ENCODE peak calls at places on chromosome 11, in six cellular contexts. One of them, this sample, is unnamed.

GRCh38 chr11:6604081-6604626 is 580 bp downstream of the ILK start:
- DNase-seq in K562: peak
- DNase-seq in NB4: peak
- DNase-seq in HepG2: peak
- DNase-seq in endothelial cell of umbilical vein: peak
- DNase-seq in A549: peak
- DNase-seq in this sample: no peak

GRCh38 chr11:60889869-60890311 is 16.5 kb downstream of the PRPF19 start:
- DNase-seq in A549: no peak
- DNase-seq in K562: no peak
- DNase-seq in NB4: no peak
- DNase-seq in HepG2: no peak
- DNase-seq in endothelial cell of umbilical vein: no peak
- DNase-seq in this sample: no peak

GRCh38 chr11:121929581-121929980 is 186.4 kb downstream of the BLID start:
- DNase-seq in NB4: no peak
- DNase-seq in endothelial cell of umbilical vein: peak
- DNase-seq in K562: no peak
- DNase-seq in A549: no peak
- DNase-seq in HepG2: peak
- DNase-seq in this sample: no peak

GRCh38 chr11:45906096-45906682 is 882 bp downstream of the FREY1 start:
- DNase-seq in endothelial cell of umbilical vein: no peak
- DNase-seq in K562: peak
- DNase-seq in A549: no peak
- DNase-seq in NB4: no peak
- DNase-seq in HepG2: no peak
- DNase-seq in this sample: no peak

GRCh38 chr11:16086229-16086628 is 270.1 kb downstream of the SOX6 start:
- DNase-seq in K562: no peak
- DNase-seq in NB4: no peak
- DNase-seq in endothelial cell of umbilical vein: no peak
- DNase-seq in HepG2: no peak
- DNase-seq in A549: no peak
- DNase-seq in this sample: no peak

GRCh38 chr11:62001450-62002178 is 34.2 kb upstream of the FTH1 start:
- DNase-seq in K562: peak
- DNase-seq in HepG2: peak
- DNase-seq in NB4: peak
- DNase-seq in endothelial cell of umbilical vein: no peak
- DNase-seq in A549: no peak
- DNase-seq in this sample: no peak

GRCh38 chr11:2157294-2158040 is 3.5 kb downstream of the INS start:
- DNase-seq in NB4: no peak
- DNase-seq in K562: no peak
- DNase-seq in endothelial cell of umbilical vein: no peak
- DNase-seq in HepG2: no peak
- DNase-seq in A549: no peak
- DNase-seq in this sample: no peak

GRCh38 chr11:28098257-28098656 is 9.7 kb downstream of the KIF18A start:
- DNase-seq in K562: no peak
- DNase-seq in NB4: no peak
- DNase-seq in HepG2: no peak
- DNase-seq in endothelial cell of umbilical vein: no peak
- DNase-seq in A549: no peak
- DNase-seq in this sample: no peak

GRCh38 chr11:122850076-122850631 is 11.9 kb downstream of the CRTAM start:
- DNase-seq in K562: no peak
- DNase-seq in endothelial cell of umbilical vein: no peak
- DNase-seq in A549: no peak
- DNase-seq in HepG2: no peak
- DNase-seq in NB4: peak
- DNase-seq in this sample: no peak

GRCh38 chr11:11813288-11813962 is 28.3 kb upstream of the USP47 start:
- DNase-seq in A549: peak
- DNase-seq in endothelial cell of umbilical vein: peak
- DNase-seq in K562: peak
- DNase-seq in HepG2: peak
- DNase-seq in NB4: peak
- DNase-seq in this sample: no peak

GRCh38 chr11:68200639-68201038 is 12.5 kb downstream of the KMT5B start:
- DNase-seq in HepG2: no peak
- DNase-seq in endothelial cell of umbilical vein: no peak
- DNase-seq in K562: no peak
- DNase-seq in NB4: no peak
- DNase-seq in A549: no peak
- DNase-seq in this sample: no peak

GRCh38 chr11:7672960-7673723 is at the start of gene CYB5R2:
- DNase-seq in A549: peak
- DNase-seq in endothelial cell of umbilical vein: peak
- DNase-seq in HepG2: no peak
- DNase-seq in NB4: no peak
- DNase-seq in K562: peak
- DNase-seq in this sample: no peak

GRCh38 chr11:118639899-118640298 is 32.5 kb downstream of the PHLDB1 start:
- DNase-seq in K562: no peak
- DNase-seq in endothelial cell of umbilical vein: no peak
- DNase-seq in A549: no peak
- DNase-seq in NB4: no peak
- DNase-seq in HepG2: no peak
- DNase-seq in this sample: no peak

GRCh38 chr11:118643995-118644345 is 35.5 kb downstream of the TREH start:
- DNase-seq in endothelial cell of umbilical vein: no peak
- DNase-seq in NB4: no peak
- DNase-seq in A549: no peak
- DNase-seq in HepG2: no peak
- DNase-seq in K562: no peak
- DNase-seq in this sample: no peak

GRCh38 chr11:118640332-118641154 is 33.1 kb downstream of the PHLDB1 start:
- DNase-seq in K562: no peak
- DNase-seq in HepG2: no peak
- DNase-seq in endothelial cell of umbilical vein: no peak
- DNase-seq in A549: no peak
- DNase-seq in NB4: no peak
- DNase-seq in this sample: no peak

GRCh38 chr11:118643142-118643994 is 36.0 kb downstream of the PHLDB1 start:
- DNase-seq in K562: peak
- DNase-seq in HepG2: no peak
- DNase-seq in A549: no peak
- DNase-seq in endothelial cell of umbilical vein: no peak
- DNase-seq in NB4: no peak
- DNase-seq in this sample: no peak

GRCh38 chr11:118641463-118642019 is 34.1 kb downstream of the PHLDB1 start:
- DNase-seq in K562: no peak
- DNase-seq in NB4: no peak
- DNase-seq in HepG2: no peak
- DNase-seq in A549: no peak
- DNase-seq in endothelial cell of umbilical vein: no peak
- DNase-seq in this sample: no peak
- TF ChIP-seq MYC in K562: no peak
- TF ChIP-seq MYC in NB4: no peak
- TF ChIP-seq MYC in HepG2: no peak
- TF ChIP-seq MYC in A549: no peak
- TF ChIP-seq MYC in endothelial cell of umbilical vein: no peak
- TF ChIP-seq MYC in this sample: no peak

DNA sequence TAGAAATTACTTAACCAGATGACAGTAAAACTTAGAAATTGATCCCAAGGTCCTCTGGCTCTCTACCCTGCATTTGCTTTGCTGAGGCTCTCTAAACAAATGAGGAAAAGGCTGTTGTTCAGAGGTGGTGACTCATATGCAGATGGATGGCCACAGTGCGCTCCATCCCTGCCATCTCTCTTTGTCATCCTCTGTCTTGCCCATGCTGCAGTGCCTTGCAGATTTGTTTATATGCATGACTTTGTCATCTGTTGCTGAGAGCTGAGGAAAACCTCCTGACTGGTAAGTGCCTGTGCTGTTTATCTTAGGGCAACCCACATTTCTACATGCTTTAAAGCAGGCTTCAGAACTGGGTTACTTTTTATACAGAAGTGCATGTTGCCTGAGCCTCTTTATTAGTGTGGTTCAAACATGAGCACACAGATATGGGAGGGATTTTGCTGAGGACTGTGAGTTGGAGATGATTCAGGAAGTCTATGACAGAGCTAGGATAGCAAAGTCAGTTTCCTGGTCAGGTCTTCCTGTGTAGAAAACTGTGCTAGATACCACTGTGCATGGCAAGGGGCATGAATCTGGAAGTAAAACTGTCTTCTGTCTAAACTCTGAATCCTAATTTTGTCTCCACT is 57.4 kb downstream of the JAM3 start:
- DNase-seq in A549: no peak
- DNase-seq in endothelial cell of umbilical vein: peak
- DNase-seq in HepG2: no peak
- DNase-seq in K562: no peak
- DNase-seq in NB4: no peak
- DNase-seq in this sample: no peak
- TF ChIP-seq MYC in A549: no peak
- TF ChIP-seq MYC in endothelial cell of umbilical vein: no peak
- TF ChIP-seq MYC in HepG2: no peak
- TF ChIP-seq MYC in K562: no peak
- TF ChIP-seq MYC in NB4: no peak
- TF ChIP-seq MYC in this sample: no peak

GRCh38 chr11:108853151-108853550 is 188.3 kb downstream of the DDX10 start:
- DNase-seq in HepG2: no peak
- DNase-seq in endothelial cell of umbilical vein: no peak
- DNase-seq in K562: no peak
- DNase-seq in A549: no peak
- DNase-seq in NB4: no peak
- DNase-seq in this sample: no peak

GRCh38 chr11:108852701-108853100 is 187.8 kb downstream of the DDX10 start:
- DNase-seq in NB4: no peak
- DNase-seq in A549: no peak
- DNase-seq in endothelial cell of umbilical vein: no peak
- DNase-seq in HepG2: no peak
- DNase-seq in K562: no peak
- DNase-seq in this sample: no peak

GRCh38 chr11:108851781-108852180 is 186.9 kb downstream of the DDX10 start:
- DNase-seq in K562: no peak
- DNase-seq in endothelial cell of umbilical vein: no peak
- DNase-seq in NB4: no peak
- DNase-seq in HepG2: no peak
- DNase-seq in A549: no peak
- DNase-seq in this sample: no peak

GRCh38 chr11:108854366-108854765 is 189.5 kb downstream of the DDX10 start:
- DNase-seq in endothelial cell of umbilical vein: peak
- DNase-seq in A549: no peak
- DNase-seq in K562: no peak
- DNase-seq in NB4: no peak
- DNase-seq in HepG2: no peak
- DNase-seq in this sample: peak

GRCh38 chr11:108853864-108854263 is 189.0 kb downstream of the DDX10 start:
- DNase-seq in HepG2: no peak
- DNase-seq in NB4: no peak
- DNase-seq in K562: no peak
- DNase-seq in A549: no peak
- DNase-seq in endothelial cell of umbilical vein: peak
- DNase-seq in this sample: no peak
- TF ChIP-seq MYC in HepG2: no peak
- TF ChIP-seq MYC in NB4: no peak
- TF ChIP-seq MYC in K562: no peak
- TF ChIP-seq MYC in A549: no peak
- TF ChIP-seq MYC in endothelial cell of umbilical vein: no peak
- TF ChIP-seq MYC in this sample: no peak

GRCh38 chr11:19243601-19244000 is 2.9 kb upstream of the E2F8 start:
- DNase-seq in K562: no peak
- DNase-seq in endothelial cell of umbilical vein: no peak
- DNase-seq in HepG2: no peak
- DNase-seq in A549: no peak
- DNase-seq in NB4: peak
- DNase-seq in this sample: no peak

GRCh38 chr11:19242184-19242932 is 1.6 kb upstream of the E2F8 start:
- DNase-seq in A549: no peak
- DNase-seq in HepG2: no peak
- DNase-seq in K562: no peak
- DNase-seq in endothelial cell of umbilical vein: peak
- DNase-seq in NB4: peak
- DNase-seq in this sample: no peak

GRCh38 chr11:19240420-19241259 is at the start of gene E2F8:
- DNase-seq in endothelial cell of umbilical vein: peak
- DNase-seq in K562: peak
- DNase-seq in NB4: peak
- DNase-seq in HepG2: peak
- DNase-seq in A549: peak
- DNase-seq in this sample: peak

GRCh38 chr11:19243143-19243542 is 2.4 kb upstream of the E2F8 start:
- DNase-seq in A549: no peak
- DNase-seq in endothelial cell of umbilical vein: no peak
- DNase-seq in NB4: no peak
- DNase-seq in K562: no peak
- DNase-seq in HepG2: no peak
- DNase-seq in this sample: no peak

DNA sequence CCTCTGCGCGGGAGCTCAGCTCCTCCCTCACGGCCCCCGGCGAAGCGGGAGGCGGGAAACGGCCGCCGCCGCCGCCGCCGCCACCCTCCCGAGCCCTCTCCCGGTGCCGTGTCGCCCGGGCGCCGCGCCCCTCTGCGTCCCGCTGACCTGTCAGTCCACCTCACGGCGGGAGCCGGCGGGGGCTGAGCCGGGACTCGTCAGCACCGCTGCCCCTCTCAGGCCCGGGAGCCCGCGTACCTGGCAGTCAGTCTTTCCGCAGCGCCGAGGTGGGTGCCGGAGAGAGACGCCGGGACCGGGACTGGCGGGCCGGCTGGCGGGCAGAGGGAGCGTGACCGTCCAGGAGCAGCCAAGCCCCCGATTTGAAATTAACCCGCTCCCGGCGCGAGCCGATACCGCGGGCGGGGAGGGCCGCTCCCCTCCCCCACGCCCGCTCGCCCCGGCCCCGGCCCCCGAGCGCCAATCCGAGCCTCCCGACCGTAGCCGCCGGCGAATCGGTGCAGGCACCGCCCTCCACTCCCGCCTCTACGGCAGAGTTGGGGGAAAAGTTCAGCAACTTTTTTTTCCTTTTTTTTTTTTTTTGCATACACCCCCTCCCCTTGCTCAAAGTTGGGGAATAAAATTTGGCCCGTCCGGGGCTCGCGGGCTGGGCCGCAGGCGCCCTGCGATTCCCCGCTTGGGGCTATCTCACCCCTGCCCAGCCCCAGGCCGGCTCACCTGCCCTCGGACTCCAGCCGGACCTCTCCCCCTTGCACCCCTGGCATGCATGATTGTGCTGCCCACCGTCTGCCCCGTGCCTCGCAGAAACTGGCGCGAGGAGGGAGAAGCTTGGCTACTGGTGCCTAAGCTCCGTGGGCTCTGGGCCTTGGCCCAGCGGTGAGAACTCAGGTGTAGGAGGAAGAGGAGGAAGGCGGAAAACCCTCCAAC is 777 bp upstream of the E2F8 start:
- DNase-seq in A549: peak
- DNase-seq in NB4: peak
- DNase-seq in K562: peak
- DNase-seq in endothelial cell of umbilical vein: peak
- DNase-seq in HepG2: no peak
- DNase-seq in this sample: no peak
- TF ChIP-seq MYC in A549: no peak
- TF ChIP-seq MYC in NB4: no peak
- TF ChIP-seq MYC in K562: no peak
- TF ChIP-seq MYC in endothelial cell of umbilical vein: no peak
- TF ChIP-seq MYC in HepG2: no peak
- TF ChIP-seq MYC in this sample: no peak